ENCODE peak calls at places on chromosomes 2 and 18, in four cellular contexts. Q, C, E and N are unnamed samples. For H3K4me1, the result is how much of the 10 kb centered on the place peaks cover.

GRCh38 chr2:239273280-239274234 is 127.3 kb downstream of the HDAC4 start:
- DNase-seq in Q (no peak), C (no peak), E (no peak), N (no peak)

GRCh38 chr2:202491514-202491913 is 115.4 kb downstream of the BMPR2 start:
- DNase-seq in Q (no peak), C (no peak), E (no peak), N (no peak)

GRCh38 chr2:75006041-75006440 is 47.6 kb downstream of the POLE4 start:
- DNase-seq in Q (no peak), C (no peak), E (no peak), N (no peak)

GRCh38 chr18:48622911-48623431 is 84.1 kb downstream of the CTIF start:
- DNase-seq in Q (peak), C (no peak), E (no peak), N (no peak)

GRCh38 chr2:232551289-232551688 is 800 bp downstream of the EIF4E2 start:
- DNase-seq in Q (no peak), C (no peak), E (no peak), N (no peak)

GRCh38 chr18:27967938-27968803 is 208.8 kb downstream of the CDH2 start:
- DNase-seq in Q (peak), C (no peak), E (peak), N (no peak)

GRCh38 chr2:181805228-181806038 is 86.1 kb upstream of the ITPRID2 start:
- DNase-seq in Q (peak), C (no peak), E (no peak), N (no peak)

GRCh38 chr2:111671426-111672150 is 212.4 kb downstream of the ANAPC1 start:
- DNase-seq in Q (no peak), C (peak), E (no peak), N (no peak)

GRCh38 chr2:143505542-143505941 is 376.3 kb downstream of the ARHGAP15 start:
- DNase-seq in Q (peak), C (no peak), E (peak), N (no peak)

GRCh38 chr2:130261970-130262760 is 63.9 kb upstream of the TUBA3E start:
- DNase-seq in Q (peak), C (no peak), E (peak), N (no peak)

GRCh38 chr2:113078350-113078839 is 10.6 kb downstream of the IL1F10 start:
- DNase-seq in Q (no peak), C (no peak), E (no peak), N (no peak)

GRCh38 chr2:71575966-71576365 is 122.6 kb downstream of the DYSF start:
- DNase-seq in Q (no peak), C (no peak), E (no peak), N (no peak)

GRCh38 chr2:197304556-197305011 is 6.0 kb downstream of the ANKRD44 start:
- DNase-seq in Q (no peak), C (no peak), E (no peak), N (no peak)

GRCh38 chr2:84939426-84940087 is 31.4 kb upstream of the KCMF1 start:
- DNase-seq in Q (no peak), C (no peak), E (no peak), N (no peak)

GRCh38 chr2:182043861-182044260 is 58.2 kb downstream of the PPP1R1C start:
- DNase-seq in Q (no peak), C (no peak), E (no peak), N (no peak)

GRCh38 chr2:55231546-55232083 is 478 bp downstream of the CLHC1 start:
- DNase-seq in Q (peak), C (no peak), E (no peak), N (no peak)

GRCh38 chr2:229715895-229716507 is 1.6 kb upstream of the DNER start:
- DNase-seq in Q (no peak), C (no peak), E (peak), N (no peak)

GRCh38 chr2:151762694-151763093 is 28.4 kb upstream of the NEB start:
- DNase-seq in Q (no peak), C (no peak), E (no peak), N (no peak)

GRCh38 chr2:224777563-224777939 is 61.4 kb upstream of the CCDC195 start:
- DNase-seq in Q (peak), C (no peak), E (no peak), N (no peak)

GRCh38 chr2:62118160-62118559 is 77.8 kb upstream of the B3GNT2 start:
- DNase-seq in Q (peak), C (no peak), E (no peak), N (no peak)

GRCh38 chr2:164896226-164896625 is 54.6 kb upstream of the COBLL1 start:
- DNase-seq in Q (peak), C (no peak), E (no peak), N (no peak)

GRCh38 chr18:79234438-79234837 is 161.3 kb upstream of the NFATC1 start:
- DNase-seq in Q (no peak), C (no peak), E (no peak), N (no peak)

GRCh38 chr2:121881038-121881437 is 125.6 kb downstream of the TSN start:
- DNase-seq in Q (no peak), C (no peak), E (no peak), N (no peak)

GRCh38 chr18:74598350-74599001 is 806 bp downstream of the ZNF407 start:
- DNase-seq in Q (peak), C (peak), E (peak), N (no peak)

GRCh38 chr18:2846241-2846637 is 567 bp upstream of the EMILIN2 start:
- DNase-seq in Q (peak), C (no peak), E (no peak), N (no peak)

GRCh38 chr2:6358542-6358941 is 507.2 kb downstream of the CMPK2 start:
- DNase-seq in Q (no peak), C (no peak), E (no peak), N (no peak)

GRCh38 chr18:24270937-24271380 is 126.7 kb downstream of the OSBPL1A start:
- DNase-seq in Q (peak), C (no peak), E (no peak), N (no peak)

GRCh38 chr18:75697493-75697892 is 270.0 kb upstream of the SMIM21 start:
- DNase-seq in Q (no peak), C (no peak), E (no peak), N (no peak)

GRCh38 chr18:75691483-75691882 is 264.0 kb upstream of the SMIM21 start:
- DNase-seq in Q (no peak), C (no peak), E (no peak), N (no peak)

GRCh38 chr18:75698861-75699260 is 271.4 kb upstream of the SMIM21 start:
- DNase-seq in Q (no peak), C (no peak), E (no peak), N (no peak)

DNA sequence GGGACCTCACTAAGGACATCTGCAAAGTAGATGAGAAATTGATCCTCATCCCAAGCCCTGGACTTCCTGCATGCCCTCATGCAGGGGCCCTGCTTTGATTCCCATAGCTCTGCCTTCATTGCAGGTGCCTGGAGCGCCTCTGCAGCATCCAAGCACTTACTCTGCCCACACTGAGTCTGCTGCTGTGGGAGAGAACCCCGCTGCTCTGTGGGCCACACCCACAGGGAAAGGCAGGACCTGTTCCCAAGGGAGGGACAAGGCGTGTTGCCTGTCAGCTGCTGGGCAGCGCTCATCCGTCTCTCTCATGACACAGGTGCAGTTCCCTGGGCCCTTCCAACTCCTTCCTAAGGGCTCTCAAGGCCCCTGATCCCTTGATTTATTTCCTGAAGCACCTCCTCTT is 266.8 kb upstream of the SMIM21 start:
- DNase-seq in Q (no peak), C (no peak), E (no peak), N (no peak)
- H3K27ac ChIP-seq in Q (no peak), C (no peak), E (no peak), N (no peak)

GRCh38 chr18:10235553-10235952 is 218.9 kb upstream of the APCDD1 start:
- DNase-seq in Q (no peak), C (no peak), E (no peak), N (no peak)
- H3K4me1 ChIP-seq in Q (under half), C (under half), E (under half), N (under half)

DNA sequence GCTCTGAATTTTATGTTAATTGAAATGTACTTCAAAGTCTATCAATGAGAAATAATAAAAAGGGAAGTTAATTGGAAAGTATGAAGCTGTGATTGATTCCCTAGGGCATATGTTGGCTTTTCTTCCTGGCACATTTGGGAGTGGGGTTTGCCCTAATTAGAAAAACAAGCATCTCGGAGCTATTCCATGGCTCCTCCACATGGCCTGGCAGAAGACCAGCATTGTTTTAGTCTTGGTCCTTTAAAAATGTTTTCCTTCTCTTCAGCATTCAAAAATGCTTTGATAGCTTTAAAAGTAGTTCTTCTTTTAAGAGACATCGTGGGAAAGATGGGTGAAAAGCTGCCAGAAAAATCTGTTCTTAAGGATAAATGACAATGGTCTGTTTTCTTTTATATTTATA is 445.5 kb upstream of the PKDCC start:
- DNase-seq in Q (no peak), C (peak), E (no peak), N (no peak)
- TF ChIP-seq CTCF in Q (no peak), C (no peak), E (no peak), N (no peak)

GRCh38 chr18:23178661-23179081 is 43.4 kb downstream of the CABLES1 start:
- DNase-seq in Q (no peak), C (no peak), E (no peak), N (no peak)
- H3K27ac ChIP-seq in Q (no peak), C (no peak), E (no peak), N (no peak)

GRCh38 chr2:53558867-53559266 is 208.7 kb upstream of the CHAC2 start:
- DNase-seq in Q (no peak), C (no peak), E (no peak), N (no peak)

GRCh38 chr2:53567073-53567472 is 200.5 kb upstream of the CHAC2 start:
- DNase-seq in Q (no peak), C (no peak), E (no peak), N (no peak)

GRCh38 chr2:53561155-53561554 is 206.4 kb upstream of the CHAC2 start:
- DNase-seq in Q (no peak), C (no peak), E (no peak), N (no peak)

GRCh38 chr2:53559302-53559967 is 208.2 kb upstream of the CHAC2 start:
- DNase-seq in Q (no peak), C (no peak), E (no peak), N (no peak)

GRCh38 chr2:53562407-53562806 is 205.2 kb upstream of the CHAC2 start:
- DNase-seq in Q (no peak), C (no peak), E (no peak), N (no peak)
- H3K4me1 ChIP-seq in Q (under half), C (under half), E (under half), N (under half)

DNA sequence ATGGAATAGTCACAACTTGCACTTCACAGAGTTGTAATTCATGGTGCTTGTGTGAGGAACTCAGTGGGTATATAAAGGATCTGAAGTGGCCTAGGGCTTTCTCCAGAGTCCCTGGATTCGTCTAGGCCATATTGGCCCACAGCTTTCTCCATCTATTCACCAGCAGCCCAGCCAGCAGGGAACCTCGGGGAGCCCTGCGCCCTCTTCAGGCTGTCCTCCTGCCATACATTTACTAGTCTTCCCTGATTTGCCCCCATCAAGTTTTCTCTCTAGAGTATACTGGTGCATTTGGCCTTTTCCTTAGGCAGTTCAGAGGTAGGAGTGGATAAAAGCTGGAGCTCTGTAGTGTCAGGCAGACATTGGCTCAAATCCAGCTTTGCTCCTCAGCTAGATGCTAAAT is 278.3 kb downstream of the MYCN start:
- DNase-seq in Q (no peak), C (no peak), E (peak), N (no peak)
- TF ChIP-seq CTCF in Q (no peak), C (peak), E (no peak), N (no peak)

GRCh38 chr18:10095356-10095755 is 181.5 kb downstream of the VAPA start:
- DNase-seq in Q (no peak), C (no peak), E (no peak), N (no peak)

GRCh38 chr18:10100236-10100635 is 186.4 kb downstream of the VAPA start:
- DNase-seq in Q (no peak), C (no peak), E (no peak), N (no peak)

GRCh38 chr18:10099539-10100140 is 185.8 kb downstream of the VAPA start:
- DNase-seq in Q (peak), C (no peak), E (no peak), N (no peak)

GRCh38 chr18:10101729-10102128 is 187.9 kb downstream of the VAPA start:
- DNase-seq in Q (no peak), C (no peak), E (no peak), N (no peak)

DNA sequence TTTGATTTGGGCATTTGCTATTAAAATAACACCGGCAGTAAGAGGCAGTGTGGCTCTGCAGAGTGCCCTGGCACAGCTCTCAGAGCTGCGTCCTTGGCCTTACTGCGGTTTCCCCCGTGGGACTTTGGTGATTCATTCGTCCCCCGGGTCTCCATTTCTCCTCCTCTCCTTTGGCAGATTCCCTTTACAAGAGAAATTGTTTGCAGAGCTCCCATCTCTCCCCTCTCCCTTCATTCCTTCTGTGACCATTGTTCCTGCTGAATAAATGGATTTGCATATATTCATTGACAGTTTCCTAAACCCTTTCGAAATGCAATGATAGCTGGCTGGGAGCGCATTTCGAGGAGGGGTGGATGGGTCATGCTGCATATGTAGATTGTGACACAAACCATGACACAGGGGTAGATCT is 187.5 kb downstream of the VAPA start:
- DNase-seq in Q (no peak), C (no peak), E (no peak), N (no peak)
- H3K27ac ChIP-seq in Q (no peak), C (no peak), E (no peak), N (no peak)

GRCh38 chr2:219245899-219246230 is 586 bp downstream of the STK16 start:
- DNase-seq in Q (no peak), C (no peak), E (no peak), N (no peak)
- H3K4me1 ChIP-seq in Q (under half), C (half or more), E (under half), N (half or more)

GRCh38 chr2:11111811-11112425 is 43.3 kb upstream of the SLC66A3 start:
- DNase-seq in Q (no peak), C (no peak), E (no peak), N (no peak)
- TF ChIP-seq CTCF in Q (no peak), C (no peak), E (no peak), N (no peak)